ENCODE peak calls at places on chromosomes 6 and 20, in four cellular contexts. A is stimulated activated CD8-positive, alpha-beta memory T cell treated with anti-CD3 and anti-CD28 coated beads, Interleukin-15, amount 100 ng/mL, for 48 hours; D is RCC 7860; L is HTR-8/SVneo. G is an unnamed sample.
A peak's percentile ranks its signal among the peaks of the same experiment; 100 is the strongest.

GRCh38 chr6:79543411-79543810 is 6.2 kb upstream of the LCA5 start:
- DNase-seq in L (no peak), D (no peak), A (no peak), G (no peak)

GRCh38 chr6:7697820-7698623 is 27.9 kb upstream of the BMP6 start:
- DNase-seq in A (no peak), D (peak; percentile 70), L (peak; percentile 13), G (peak; percentile 63)

GRCh38 chr6:129920103-129920798 is 59.1 kb upstream of the TMEM244 start:
- DNase-seq in D (no peak), L (no peak), A (no peak), G (no peak)

GRCh38 chr6:30688569-30688968 is 2.1 kb upstream of the PPP1R18 start:
- DNase-seq in A (no peak), D (no peak), L (no peak), G (no peak)

GRCh38 chr6:100062621-100063020 is 68.6 kb upstream of the MCHR2 start:
- DNase-seq in D (no peak), A (no peak), L (no peak), G (no peak)

GRCh38 chr6:9417400-9417799 is 982.1 kb upstream of the SLC35B3 start:
- DNase-seq in L (no peak), A (no peak), D (no peak), G (no peak)

GRCh38 chr20:39213476-39214145 is 251.5 kb downstream of the DHX35 start:
- DNase-seq in L (no peak), A (no peak), D (no peak), G (no peak)

GRCh38 chr6:83908813-83909212 is 49.3 kb downstream of the CYB5R4 start:
- DNase-seq in L (no peak), D (no peak), A (no peak), G (peak; percentile 78)

GRCh38 chr6:91299544-91300491 is 712.9 kb upstream of the MAP3K7 start:
- DNase-seq in A (no peak), L (no peak), D (no peak), G (no peak)

GRCh38 chr6:87699576-87699975 is 2.5 kb downstream of the AKIRIN2 start:
- DNase-seq in D (no peak), A (no peak), L (no peak), G (no peak)

GRCh38 chr6:163992701-163993100 is 578.2 kb downstream of the QKI start:
- DNase-seq in A (no peak), D (no peak), L (no peak), G (no peak)

GRCh38 chr20:49280463-49281058 is 2.7 kb upstream of the ZNFX1 start:
- DNase-seq in L (no peak), D (no peak), A (no peak), G (no peak)

GRCh38 chr6:170094686-170095272 is 196.1 kb downstream of the DLL1 start:
- DNase-seq in L (no peak), A (no peak), D (no peak), G (no peak)

GRCh38 chr20:1920252-1920651 is 25.0 kb downstream of the SIRPA start:
- DNase-seq in A (no peak), L (no peak), D (peak; percentile 98), G (no peak)

GRCh38 chr6:28208180-28208659 is 16.9 kb upstream of the ZSCAN9 start:
- DNase-seq in A (no peak), L (no peak), D (no peak), G (no peak)

GRCh38 chr20:32536861-32537656 is 48.1 kb downstream of the NOL4L start:
- DNase-seq in D (no peak), L (no peak), A (no peak), G (peak; percentile 59)

GRCh38 chr20:57003012-57003411 is 263.4 kb downstream of the BMP7 start:
- DNase-seq in L (no peak), D (no peak), A (no peak), G (no peak)

GRCh38 chr6:28683945-28684538 is 158.4 kb downstream of the GPX5 start:
- DNase-seq in L (no peak), D (peak; percentile 31), A (no peak), G (no peak)

GRCh38 chr6:136762022-136762975 is 30.0 kb downstream of the MAP3K5 start:
- DNase-seq in D (no peak), A (no peak), L (no peak), G (no peak)

GRCh38 chr6:104940881-104941693 is 15.8 kb upstream of the LIN28B start:
- DNase-seq in L (peak; percentile 56), A (peak; percentile 33), D (no peak), G (no peak)

GRCh38 chr6:55758156-55758942 is 117.0 kb downstream of the BMP5 start:
- DNase-seq in A (no peak), D (peak; percentile 11), L (peak; percentile 13), G (peak; percentile 76)

GRCh38 chr20:19137641-19138040 is 74.8 kb upstream of the SLC24A3 start:
- DNase-seq in L (no peak), A (no peak), D (no peak), G (no peak)

GRCh38 chr6:26270903-26271639 is 93.9 kb upstream of the BTN3A2 start:
- DNase-seq in D (peak; percentile 88), A (peak; percentile 58), L (peak; percentile 89), G (peak; percentile 85)

GRCh38 chr6:24702720-24703282 is 16.2 kb downstream of the C6orf62 start:
- DNase-seq in A (no peak), D (no peak), L (no peak), G (no peak)

GRCh38 chr20:1345756-1346093 is 16.8 kb upstream of the SDCBP2 start:
- DNase-seq in D (no peak), L (no peak), A (no peak), G (no peak)

GRCh38 chr6:154302111-154302752 is 54.4 kb downstream of the IPCEF1 start:
- DNase-seq in D (peak; percentile 74), A (no peak), L (no peak), G (peak; percentile 58)

GRCh38 chr6:139627091-139627490 is 252.6 kb upstream of the CITED2 start:
- DNase-seq in L (no peak), D (no peak), A (no peak), G (no peak)

GRCh38 chr20:45994761-45995160 is 13.9 kb upstream of the MMP9 start:
- DNase-seq in L (no peak), D (no peak), A (no peak), G (no peak)

GRCh38 chr6:1624071-1624847 is 14.5 kb downstream of the FOXC1 start:
- DNase-seq in D (no peak), L (no peak), A (no peak), G (no peak)

GRCh38 chr6:112879920-112880413 is 532.8 kb downstream of the RFPL4B start:
- DNase-seq in A (no peak), L (no peak), D (no peak), G (no peak)

GRCh38 chr6:21993841-21994240 is 303.0 kb downstream of the PRL start:
- DNase-seq in A (no peak), L (no peak), D (no peak), G (no peak)

GRCh38 chr6:127119361-127120108 is 1.1 kb downstream of the RSPO3 start:
- DNase-seq in L (no peak), A (no peak), D (no peak), G (no peak)

GRCh38 chr6:82144007-82144851 is 103.3 kb downstream of the IBTK start:
- DNase-seq in L (peak; percentile 67), D (peak; percentile 99), A (no peak), G (peak; percentile 81)